ENCODE peak calls at places on chromosomes 13 and 19, in eight cellular contexts. L is pancreas; P is cerebellum; T is GDM1; F is A673; G is CD4-positive, alpha-beta T cell; O is H9; C is RPMI8226. W is an unnamed sample.

GRCh38 chr13:79966502-79966901 is 374.4 kb downstream of the SPRY2 start:
- DNase-seq in L (no peak), P (no peak), T (no peak), F (peak), G (no peak), O (peak), C (no peak), W (no peak)

GRCh38 chr19:39307822-39308530 is 11.8 kb downstream of the IFNL1 start:
- DNase-seq in L (no peak), P (no peak), T (no peak), F (no peak), G (no peak), O (peak), C (no peak), W (no peak)

GRCh38 chr13:74201530-74201929 is 67.3 kb upstream of the KLF12 start:
- DNase-seq in L (no peak), P (no peak), T (no peak), F (no peak), G (no peak), O (no peak), C (no peak), W (no peak)

GRCh38 chr13:37481005-37481857 is 117.3 kb downstream of the POSTN start:
- DNase-seq in L (no peak), P (no peak), T (no peak), F (no peak), G (no peak), O (no peak), C (no peak), W (no peak)

GRCh38 chr13:93066187-93066586 is 160.4 kb upstream of the GPC6 start:
- DNase-seq in L (no peak), P (no peak), T (no peak), F (no peak), G (no peak), O (no peak), C (no peak), W (no peak)

GRCh38 chr13:110648848-110649421 is 33.6 kb downstream of the NAXD start:
- DNase-seq in L (no peak), P (no peak), T (no peak), F (no peak), G (no peak), O (no peak), C (no peak), W (no peak)

GRCh38 chr19:31118926-31119325 is 230.3 kb downstream of the TSHZ3 start:
- DNase-seq in L (no peak), P (no peak), T (no peak), F (no peak), G (no peak), O (no peak), C (no peak), W (no peak)

GRCh38 chr19:5228932-5229777 is 111.5 kb downstream of the PTPRS start:
- DNase-seq in L (no peak), P (no peak), T (no peak), F (no peak), G (no peak), O (no peak), C (peak), W (no peak)

GRCh38 chr19:3537438-3538240 is 1.3 kb upstream of the TEKTIP1 start:
- DNase-seq in L (peak), P (no peak), T (no peak), F (no peak), G (no peak), O (no peak), C (no peak), W (no peak)

GRCh38 chr13:21009036-21009435 is 52.4 kb downstream of the LATS2 start:
- DNase-seq in L (no peak), P (no peak), T (no peak), F (no peak), G (no peak), O (no peak), C (no peak), W (no peak)

GRCh38 chr13:113122571-113123225 is at the start of gene F10:
- DNase-seq in L (no peak), P (no peak), T (no peak), F (no peak), G (no peak), O (peak), C (no peak), W (no peak)

GRCh38 chr19:16019691-16020448 is 56.4 kb upstream of the TPM4 start:
- DNase-seq in L (no peak), P (no peak), T (no peak), F (no peak), G (no peak), O (no peak), C (no peak), W (no peak)

GRCh38 chr19:4913996-4914735 is 4.9 kb downstream of the UHRF1 start:
- DNase-seq in L (no peak), P (no peak), T (no peak), F (no peak), G (no peak), O (no peak), C (no peak), W (no peak)

W was measured in hypothalamus.